ENCODE peak calls at places on chromosomes 11 and 22, in ten cellular contexts. M, F, G, I, R, W, E, Z, Q and J are unnamed samples.

GRCh38 chr11:120346233-120346632 is 10.0 kb downstream of the ARHGEF12 start:
- ATAC-seq in Z (no peak), Q (no peak), F (no peak), W (no peak), I (no peak), M (peak), R (no peak), G (no peak), E (no peak), J (no peak)

GRCh38 chr22:41523464-41524221 is 20.6 kb downstream of the POLR3H start:
- ATAC-seq in Z (no peak), I (peak), W (no peak), M (peak), F (peak), Q (no peak), E (no peak), G (no peak), R (peak), J (no peak)

GRCh38 chr22:48356731-48357130 is 1470.9 kb downstream of the BRD1 start:
- ATAC-seq in W (no peak), R (no peak), E (no peak), Z (no peak), I (no peak), Q (no peak), G (no peak), M (no peak), F (no peak), J (no peak)

GRCh38 chr11:117606807-117607206 is 190.2 kb downstream of the DSCAML1 start:
- ATAC-seq in F (no peak), R (no peak), M (no peak), Q (no peak), E (peak), Z (peak), W (no peak), I (no peak), G (no peak), J (peak)

GRCh38 chr11:35721576-35722341 is 59.2 kb downstream of the TRIM44 start:
- ATAC-seq in F (peak), Z (no peak), W (peak), Q (no peak), M (no peak), E (peak), R (no peak), I (no peak), G (no peak), J (peak)

GRCh38 chr11:4740735-4741134 is 29.0 kb downstream of the OR51F1 start:
- ATAC-seq in F (no peak), Z (no peak), Q (no peak), E (no peak), I (no peak), W (no peak), M (no peak), R (no peak), G (no peak), J (no peak)

GRCh38 chr11:69702239-69702668 is 1.6 kb downstream of the FGF19 start:
- ATAC-seq in M (peak), E (no peak), Z (no peak), I (no peak), W (no peak), R (no peak), G (no peak), Q (no peak), F (no peak), J (no peak)

GRCh38 chr22:28923826-28924732 is 40.7 kb downstream of the ZNRF3 start:
- ATAC-seq in F (peak), M (peak), Z (no peak), I (no peak), G (no peak), R (peak), W (no peak), Q (no peak), E (no peak), J (no peak)

GRCh38 chr11:68867067-68867466 is 25.4 kb upstream of the CPT1A start:
- ATAC-seq in F (no peak), W (no peak), R (no peak), Z (no peak), Q (no peak), I (no peak), G (no peak), E (no peak), M (no peak), J (no peak)

GRCh38 chr11:44321059-44321458 is 11.1 kb upstream of the ALX4 start:
- ATAC-seq in E (no peak), M (no peak), Z (no peak), Q (no peak), R (no peak), F (no peak), G (no peak), W (no peak), I (no peak), J (no peak)